ENCODE peak calls at places on chromosomes 4 and X, in six cellular contexts. One of them, this sample, is unnamed.

GRCh38 chr4:150896513-150896912 is 118.6 kb downstream of the LRBA start:
- DNase-seq in tibial nerve: no peak
- DNase-seq in right lobe of liver: no peak
- DNase-seq in IMR-90: no peak
- DNase-seq in upper lobe of right lung: no peak
- DNase-seq in astrocyte: no peak
- DNase-seq in this sample: no peak

GRCh38 chr4:152935138-152935537 is 985 bp upstream of the FHDC1 start:
- DNase-seq in IMR-90: no peak
- DNase-seq in right lobe of liver: no peak
- DNase-seq in upper lobe of right lung: no peak
- DNase-seq in tibial nerve: no peak
- DNase-seq in astrocyte: no peak
- DNase-seq in this sample: no peak

GRCh38 chr4:182825786-182826185 is 91.4 kb downstream of the DCTD start:
- DNase-seq in right lobe of liver: no peak
- DNase-seq in astrocyte: no peak
- DNase-seq in IMR-90: no peak
- DNase-seq in tibial nerve: no peak
- DNase-seq in upper lobe of right lung: no peak
- DNase-seq in this sample: no peak

GRCh38 chr4:81506731-81507130 is 35.0 kb upstream of the RASGEF1B start:
- DNase-seq in tibial nerve: no peak
- DNase-seq in upper lobe of right lung: no peak
- DNase-seq in astrocyte: no peak
- DNase-seq in right lobe of liver: no peak
- DNase-seq in IMR-90: no peak
- DNase-seq in this sample: no peak

GRCh38 chr4:101865501-101866062 is 75.1 kb downstream of the BANK1 start:
- DNase-seq in tibial nerve: no peak
- DNase-seq in astrocyte: peak; percentile 45
- DNase-seq in upper lobe of right lung: no peak
- DNase-seq in IMR-90: peak; percentile 57
- DNase-seq in right lobe of liver: no peak
- DNase-seq in this sample: no peak

GRCh38 chr4:144701683-144702233 is 55.8 kb downstream of the HHIP start:
- DNase-seq in tibial nerve: no peak
- DNase-seq in upper lobe of right lung: no peak
- DNase-seq in astrocyte: peak; percentile 26
- DNase-seq in IMR-90: no peak
- DNase-seq in right lobe of liver: no peak
- DNase-seq in this sample: no peak

GRCh38 chr4:64718091-64718490 is 308.8 kb upstream of the TECRL start:
- DNase-seq in IMR-90: no peak
- DNase-seq in tibial nerve: no peak
- DNase-seq in astrocyte: peak; percentile 32
- DNase-seq in upper lobe of right lung: no peak
- DNase-seq in right lobe of liver: no peak
- DNase-seq in this sample: no peak

GRCh38 chr4:173404296-173404865 is 5.5 kb upstream of the SCRG1 start:
- DNase-seq in IMR-90: no peak
- DNase-seq in upper lobe of right lung: no peak
- DNase-seq in tibial nerve: no peak
- DNase-seq in right lobe of liver: no peak
- DNase-seq in astrocyte: no peak
- DNase-seq in this sample: no peak

GRCh38 chr4:72567821-72568620 is 1.0 kb downstream of the ADAMTS3 start:
- DNase-seq in tibial nerve: peak; percentile 21
- DNase-seq in right lobe of liver: peak; percentile 69
- DNase-seq in astrocyte: peak; percentile 87
- DNase-seq in upper lobe of right lung: peak; percentile 86
- DNase-seq in IMR-90: peak; percentile 77
- DNase-seq in this sample: peak; percentile 90

GRCh38 chrX:132001127-132001526 is 22.0 kb upstream of the STK26 start:
- DNase-seq in upper lobe of right lung: no peak
- DNase-seq in astrocyte: no peak
- DNase-seq in IMR-90: no peak
- DNase-seq in tibial nerve: no peak
- DNase-seq in right lobe of liver: no peak
- DNase-seq in this sample: no peak

GRCh38 chr4:83170952-83171399 is 56.4 kb upstream of the PLAC8 start:
- DNase-seq in IMR-90: no peak
- DNase-seq in tibial nerve: no peak
- DNase-seq in right lobe of liver: no peak
- DNase-seq in upper lobe of right lung: no peak
- DNase-seq in astrocyte: no peak
- DNase-seq in this sample: no peak
- TF ChIP-seq CTCF in IMR-90: no peak
- TF ChIP-seq CTCF in tibial nerve: no peak
- TF ChIP-seq CTCF in right lobe of liver: no peak
- TF ChIP-seq CTCF in upper lobe of right lung: no peak
- TF ChIP-seq CTCF in astrocyte: no peak
- TF ChIP-seq CTCF in this sample: no peak

DNA sequence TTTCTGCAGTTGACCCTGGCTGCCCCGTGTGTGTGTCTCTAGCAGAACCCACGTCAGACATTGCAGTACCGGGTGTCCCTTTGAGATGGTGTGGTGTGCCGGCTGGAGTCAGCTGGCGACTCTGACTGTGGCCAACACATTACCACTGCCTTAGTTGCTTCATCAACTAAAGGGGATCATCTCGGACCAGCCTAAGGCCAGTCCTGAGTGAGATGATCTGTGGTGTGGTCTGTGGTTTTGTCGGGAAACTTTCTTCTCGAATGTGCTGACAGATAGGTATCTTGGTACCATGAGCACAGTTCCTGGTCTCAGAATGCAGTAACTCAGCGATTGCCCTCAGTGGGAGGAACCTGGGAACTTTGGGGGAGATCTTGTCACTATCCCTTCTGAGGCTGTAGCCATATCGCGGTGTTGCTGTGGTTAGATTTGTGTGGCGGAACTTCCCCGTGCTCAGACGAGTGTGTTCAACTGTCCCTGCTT is 15.8 kb downstream of the TBC1D14 start:
- DNase-seq in upper lobe of right lung: no peak
- DNase-seq in right lobe of liver: no peak
- DNase-seq in astrocyte: no peak
- DNase-seq in IMR-90: no peak
- DNase-seq in tibial nerve: no peak
- DNase-seq in this sample: no peak
- H3K4me3 ChIP-seq in upper lobe of right lung: no peak overlapping the region
- H3K4me3 ChIP-seq in right lobe of liver: no peak overlapping the region
- H3K4me3 ChIP-seq in astrocyte: no peak overlapping the region
- H3K4me3 ChIP-seq in IMR-90: no peak overlapping the region
- H3K4me3 ChIP-seq in tibial nerve: no peak overlapping the region
- H3K4me3 ChIP-seq in this sample: no peak overlapping the region

GRCh38 chrX:9318213-9318612 is 146.6 kb upstream of the TBL1X start:
- DNase-seq in tibial nerve: no peak
- DNase-seq in right lobe of liver: no peak
- DNase-seq in astrocyte: no peak
- DNase-seq in IMR-90: no peak
- DNase-seq in upper lobe of right lung: no peak
- DNase-seq in this sample: no peak
- H3K9me3 ChIP-seq in tibial nerve: no peaks in the 10 kb centered on the region
- H3K9me3 ChIP-seq in right lobe of liver: no peaks in the 10 kb centered on the region
- H3K9me3 ChIP-seq in astrocyte: no peaks in the 10 kb centered on the region
- H3K9me3 ChIP-seq in IMR-90: peaks cover 2% of the 10 kb centered on the region
- H3K9me3 ChIP-seq in upper lobe of right lung: no peaks in the 10 kb centered on the region
- H3K9me3 ChIP-seq in this sample: no peaks in the 10 kb centered on the region

GRCh38 chr4:8504279-8505007 is 63.9 kb downstream of the TRMT44 start:
- DNase-seq in IMR-90: no peak
- DNase-seq in tibial nerve: no peak
- DNase-seq in astrocyte: no peak
- DNase-seq in right lobe of liver: no peak
- DNase-seq in upper lobe of right lung: no peak
- DNase-seq in this sample: no peak

GRCh38 chr4:8507251-8507570 is 66.6 kb downstream of the TRMT44 start:
- DNase-seq in right lobe of liver: no peak
- DNase-seq in tibial nerve: no peak
- DNase-seq in IMR-90: no peak
- DNase-seq in astrocyte: no peak
- DNase-seq in upper lobe of right lung: no peak
- DNase-seq in this sample: no peak

GRCh38 chr4:8506373-8507250 is 66.0 kb downstream of the TRMT44 start:
- DNase-seq in right lobe of liver: no peak
- DNase-seq in tibial nerve: peak; percentile 37
- DNase-seq in upper lobe of right lung: no peak
- DNase-seq in astrocyte: peak; percentile 68
- DNase-seq in IMR-90: peak; percentile 74
- DNase-seq in this sample: no peak

GRCh38 chr4:8505229-8505628 is 64.7 kb downstream of the TRMT44 start:
- DNase-seq in tibial nerve: no peak
- DNase-seq in IMR-90: no peak
- DNase-seq in astrocyte: no peak
- DNase-seq in upper lobe of right lung: no peak
- DNase-seq in right lobe of liver: no peak
- DNase-seq in this sample: no peak

DNA sequence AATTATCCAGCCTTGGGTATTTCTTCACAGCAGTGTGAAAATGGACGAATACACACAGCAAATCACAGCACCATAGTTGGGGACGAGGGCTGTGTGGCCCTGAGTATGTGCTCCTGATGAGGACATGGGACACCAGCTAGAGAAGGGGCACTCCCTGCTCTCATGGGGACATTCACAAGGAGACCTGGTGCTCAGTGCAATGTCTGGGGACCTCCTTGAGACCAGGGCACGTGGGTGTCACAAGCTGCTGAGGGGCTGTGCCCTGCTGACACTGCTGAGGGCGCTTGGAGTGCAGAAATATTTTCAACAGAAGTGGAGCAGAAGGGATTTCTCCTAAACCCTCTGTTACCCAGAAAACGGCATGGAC is 65.4 kb downstream of the TRMT44 start:
- DNase-seq in astrocyte: no peak
- DNase-seq in right lobe of liver: no peak
- DNase-seq in IMR-90: no peak
- DNase-seq in tibial nerve: no peak
- DNase-seq in upper lobe of right lung: no peak
- DNase-seq in this sample: no peak
- TF ChIP-seq CTCF in astrocyte: no peak
- TF ChIP-seq CTCF in right lobe of liver: no peak
- TF ChIP-seq CTCF in IMR-90: no peak
- TF ChIP-seq CTCF in tibial nerve: no peak
- TF ChIP-seq CTCF in upper lobe of right lung: no peak
- TF ChIP-seq CTCF in this sample: no peak

DNA sequence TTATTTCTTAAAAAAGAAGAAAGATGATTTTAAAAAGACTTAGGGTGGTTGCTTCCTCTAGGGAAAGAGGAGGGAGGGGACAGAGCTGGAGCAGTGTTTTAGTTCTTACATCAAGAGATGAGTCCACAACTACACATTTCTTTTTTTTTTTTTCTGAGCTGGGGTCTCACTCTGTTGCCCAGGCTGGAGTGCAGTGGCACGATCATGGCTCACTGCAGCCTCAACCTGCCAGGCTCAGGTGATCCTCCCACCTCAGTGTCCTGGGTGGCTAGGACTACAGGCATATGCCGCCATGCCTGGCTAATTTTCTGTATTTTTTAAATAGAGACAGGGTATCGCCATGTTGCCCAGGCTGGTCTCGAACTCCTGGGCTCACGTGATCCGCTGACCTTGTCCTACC is 17.2 kb downstream of the SH3KBP1 start:
- DNase-seq in right lobe of liver: no peak
- DNase-seq in astrocyte: no peak
- DNase-seq in upper lobe of right lung: no peak
- DNase-seq in tibial nerve: no peak
- DNase-seq in IMR-90: no peak
- DNase-seq in this sample: no peak
- H3K4me3 ChIP-seq in right lobe of liver: no peak overlapping the region
- H3K4me3 ChIP-seq in astrocyte: no peak overlapping the region
- H3K4me3 ChIP-seq in upper lobe of right lung: no peak overlapping the region
- H3K4me3 ChIP-seq in tibial nerve: no peak overlapping the region
- H3K4me3 ChIP-seq in IMR-90: no peak overlapping the region
- H3K4me3 ChIP-seq in this sample: no peak overlapping the region

GRCh38 chrX:22538581-22538980 is 265.9 kb downstream of the CBLL2 start:
- DNase-seq in astrocyte: peak; percentile 18
- DNase-seq in right lobe of liver: no peak
- DNase-seq in IMR-90: no peak
- DNase-seq in tibial nerve: no peak
- DNase-seq in upper lobe of right lung: no peak
- DNase-seq in this sample: no peak

GRCh38 chrX:22541926-22542325 is 269.2 kb downstream of the CBLL2 start:
- DNase-seq in tibial nerve: no peak
- DNase-seq in upper lobe of right lung: no peak
- DNase-seq in IMR-90: no peak
- DNase-seq in right lobe of liver: no peak
- DNase-seq in astrocyte: peak; percentile 50
- DNase-seq in this sample: no peak

DNA sequence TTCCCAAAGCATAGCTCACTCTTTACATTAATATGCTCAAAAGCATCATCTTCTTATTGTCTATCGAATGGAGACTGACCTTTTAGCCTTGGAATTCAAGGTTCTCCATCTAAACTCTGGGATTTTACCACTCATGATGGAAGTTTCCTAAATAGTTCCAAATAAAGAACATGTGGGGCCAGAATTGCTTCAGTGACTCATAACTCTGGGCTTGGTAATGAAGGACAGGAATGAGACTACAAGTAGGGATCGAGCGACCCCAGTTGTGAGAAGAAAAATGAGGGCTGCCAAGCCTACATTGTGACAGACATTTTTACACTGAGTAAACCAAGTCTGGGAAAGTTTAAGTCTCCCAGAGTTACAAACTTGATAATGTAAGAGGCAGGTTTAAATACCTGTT is 269.9 kb downstream of the CBLL2 start:
- DNase-seq in astrocyte: peak; percentile 26
- DNase-seq in right lobe of liver: no peak
- DNase-seq in IMR-90: peak; percentile 8
- DNase-seq in upper lobe of right lung: no peak
- DNase-seq in tibial nerve: no peak
- DNase-seq in this sample: no peak
- H3K9me3 ChIP-seq in astrocyte: no peaks in the 10 kb centered on the region
- H3K9me3 ChIP-seq in right lobe of liver: no peaks in the 10 kb centered on the region
- H3K9me3 ChIP-seq in IMR-90: no peaks in the 10 kb centered on the region
- H3K9me3 ChIP-seq in upper lobe of right lung: no peaks in the 10 kb centered on the region
- H3K9me3 ChIP-seq in tibial nerve: no peaks in the 10 kb centered on the region
- H3K9me3 ChIP-seq in this sample: no peaks in the 10 kb centered on the region

DNA sequence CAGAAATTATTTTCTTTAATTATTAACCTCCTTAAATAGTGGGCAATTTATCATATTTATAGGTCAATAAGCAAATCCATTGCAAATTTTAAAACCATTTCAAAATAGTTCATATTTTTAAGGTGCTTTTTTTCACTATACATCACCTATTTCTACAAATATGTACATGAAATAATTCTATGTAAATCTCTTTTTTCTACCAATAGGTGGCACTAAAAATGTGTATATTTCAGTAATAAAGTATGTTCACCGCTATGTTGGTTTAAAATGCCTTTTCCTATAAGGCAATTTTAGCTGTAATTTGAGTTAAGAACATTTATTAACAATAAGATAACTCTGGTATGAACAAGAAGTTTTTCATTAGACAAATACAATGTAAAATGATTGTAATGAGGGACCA is 672.2 kb downstream of the KCTD8 start:
- DNase-seq in astrocyte: no peak
- DNase-seq in upper lobe of right lung: no peak
- DNase-seq in tibial nerve: no peak
- DNase-seq in IMR-90: peak; percentile 1
- DNase-seq in right lobe of liver: no peak
- DNase-seq in this sample: no peak
- TF ChIP-seq CTCF in astrocyte: peak; percentile 22
- TF ChIP-seq CTCF in upper lobe of right lung: no peak
- TF ChIP-seq CTCF in tibial nerve: peak; percentile 11
- TF ChIP-seq CTCF in IMR-90: peak; percentile 32
- TF ChIP-seq CTCF in right lobe of liver: no peak
- TF ChIP-seq CTCF in this sample: no peak

This sample was measured in vagina.